ENCODE peak calls at places on chromosomes 1 and 21, in nine cellular contexts. K, A, P, E, J, X, R, Q and L are unnamed samples.

GRCh38 chr1:5369223-5369622 is 623.0 kb downstream of the NPHP4 start:
- DNase-seq in K (no peak), A (no peak), P (no peak), E (no peak), J (no peak), X (peak; percentile 52), R (no peak), Q (no peak), L (no peak)

GRCh38 chr1:165726841-165727240 is 28.5 kb upstream of the ALDH9A1 start:
- DNase-seq in K (no peak), A (no peak), P (no peak), E (no peak), J (no peak), X (no peak), R (no peak), Q (no peak), L (no peak)

GRCh38 chr1:229015791-229016190 is 255.1 kb upstream of the RAB4A start:
- DNase-seq in K (no peak), A (no peak), P (peak; percentile 68), E (no peak), J (no peak), X (no peak), R (no peak), Q (no peak), L (no peak)

GRCh38 chr1:54565113-54565501 is 17.1 kb downstream of the ACOT11 start:
- DNase-seq in K (no peak), A (no peak), P (no peak), E (no peak), J (no peak), X (no peak), R (peak; percentile 39), Q (no peak), L (no peak)

GRCh38 chr21:32782698-32783097 is 11.1 kb upstream of the PAXBP1 start:
- DNase-seq in K (no peak), A (no peak), P (no peak), E (no peak), J (no peak), X (no peak), R (no peak), Q (no peak), L (no peak)

GRCh38 chr1:46343351-46343695 is 2.7 kb downstream of the NSUN4 start:
- DNase-seq in K (no peak), A (no peak), P (no peak), E (no peak), J (no peak), X (no peak), R (no peak), Q (peak; percentile 15), L (no peak)

GRCh38 chr1:22141493-22141892 is 1.4 kb downstream of the WNT4 start:
- DNase-seq in K (no peak), A (no peak), P (peak; percentile 18), E (no peak), J (no peak), X (no peak), R (no peak), Q (no peak), L (no peak)

GRCh38 chr1:153670257-153670858 is 435 bp downstream of the ILF2 start:
- DNase-seq in K (no peak), A (no peak), P (no peak), E (no peak), J (no peak), X (no peak), R (no peak), Q (no peak), L (no peak)

DNA sequence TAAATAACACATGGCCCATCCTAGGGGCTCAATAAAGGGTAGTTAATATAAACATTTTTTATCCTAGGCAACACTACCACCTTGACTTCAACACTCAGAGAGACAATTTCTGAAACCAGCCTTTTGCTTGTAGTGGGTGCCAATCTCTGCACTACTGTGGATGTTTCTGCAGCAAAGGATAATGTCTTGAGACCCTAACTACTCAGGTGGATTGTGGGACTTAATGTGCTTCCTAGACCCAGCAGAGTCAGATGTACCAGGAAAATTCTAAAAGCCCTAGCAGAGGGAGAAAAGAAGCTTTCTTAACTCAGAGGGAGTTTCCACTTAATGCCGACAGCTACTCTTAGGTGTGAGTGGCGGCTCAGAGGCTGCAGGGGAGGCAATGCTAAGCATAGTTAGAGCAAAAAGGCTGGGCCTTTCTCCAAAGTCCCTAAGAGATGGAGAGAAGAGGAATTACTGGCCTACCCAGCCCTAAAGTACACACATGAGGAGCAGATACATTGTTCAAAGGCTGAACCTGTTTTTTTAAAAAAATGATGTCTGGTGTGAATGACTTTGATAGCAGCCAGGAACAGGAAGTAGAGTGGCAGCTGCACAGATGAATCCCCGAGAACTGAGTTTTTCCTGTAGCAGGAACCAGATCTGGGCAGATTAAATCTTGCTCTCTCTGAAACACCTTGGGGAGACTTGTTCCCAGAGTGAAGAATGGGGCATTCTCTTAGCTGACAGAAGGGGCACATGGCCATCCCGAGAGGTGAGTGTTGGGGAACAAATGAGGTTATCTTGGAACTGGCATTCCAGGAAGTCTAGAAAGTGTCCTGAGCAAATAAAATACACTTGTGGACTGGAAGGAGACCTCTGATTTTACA is 33.5 kb upstream of the ABCD3 start:
- DNase-seq in K (peak; percentile 0), A (no peak), P (no peak), E (no peak), J (peak; percentile 28), X (no peak), R (peak; percentile 33), Q (no peak), L (peak; percentile 22)
- H3K27ac ChIP-seq in K (peak overlapping the region; percentile 96), A (peak overlapping the region; percentile 77), P (no peak overlapping the region), E (no peak overlapping the region), J (no peak overlapping the region), X (no peak overlapping the region), R (peak overlapping the region; percentile 83), Q (no peak overlapping the region), L (peak overlapping the region; percentile 88)

DNA sequence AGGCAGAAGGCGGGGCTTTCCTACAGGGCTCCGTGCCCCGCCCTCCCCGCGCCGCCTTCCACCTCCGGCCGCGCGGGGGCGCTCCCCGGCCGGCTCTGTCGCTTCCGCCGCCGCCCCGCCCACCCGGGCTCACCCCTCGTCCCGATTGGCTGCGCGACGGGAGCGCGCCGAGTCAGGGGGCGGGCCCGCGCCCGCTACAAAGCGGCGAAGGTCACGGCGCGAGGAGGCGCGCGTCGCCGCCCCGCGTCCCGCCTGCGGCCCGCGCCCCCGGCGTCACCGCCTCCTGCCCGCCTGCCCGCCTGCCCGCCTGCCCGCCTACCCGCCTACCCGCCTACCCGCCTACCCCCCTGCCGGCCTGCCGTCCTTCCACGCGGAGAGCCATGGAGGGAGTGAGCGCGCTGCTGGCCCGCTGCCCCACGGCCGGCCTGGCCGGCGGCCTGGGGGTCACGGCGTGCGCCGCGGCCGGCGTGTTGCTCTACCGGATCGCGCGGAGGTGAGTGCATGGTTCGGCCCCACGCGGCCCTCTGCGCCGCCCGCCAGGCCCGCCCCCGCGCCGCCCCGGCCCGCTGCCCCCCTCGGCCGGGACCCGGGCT is at the start of gene TMEM201:
- DNase-seq in K (peak; percentile 66), A (peak; percentile 93), P (peak; percentile 96), E (peak; percentile 85), J (peak; percentile 92), X (peak; percentile 92), R (peak; percentile 97), Q (peak; percentile 95), L (peak; percentile 95)
- TF ChIP-seq POLR2A in K (peak; percentile 29), A (no peak), P (peak; percentile 51), E (no peak), J (no peak), X (peak; percentile 33), R (no peak), Q (peak; percentile 35), L (no peak)

DNA sequence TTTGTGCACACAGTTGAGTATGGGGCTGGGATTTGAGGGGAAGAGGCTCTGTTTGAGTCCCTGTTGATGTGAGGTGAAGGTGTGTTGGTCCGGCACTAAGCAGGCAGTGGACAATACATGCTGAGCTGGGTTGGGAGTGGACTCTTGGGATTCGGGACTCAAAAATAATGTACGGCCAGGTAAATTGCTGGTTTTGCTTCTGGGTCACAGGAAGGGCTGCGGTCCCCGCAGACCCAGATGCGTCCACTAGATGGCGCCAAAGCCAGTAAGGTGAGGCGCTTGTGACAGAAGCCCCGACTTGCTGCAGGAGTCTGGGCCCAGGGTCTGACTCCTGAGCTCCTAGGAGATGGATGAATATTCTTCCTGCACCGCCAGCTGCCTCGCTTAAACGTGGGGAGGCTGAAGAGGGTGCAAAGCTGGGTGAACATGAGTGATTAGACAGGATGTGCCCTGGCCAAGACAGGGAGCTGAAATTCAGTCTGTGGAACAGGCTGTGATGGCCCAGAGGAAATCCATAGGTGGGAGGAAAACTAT is 61.4 kb downstream of the ACBD3 start:
- DNase-seq in K (peak; percentile 85), A (peak; percentile 92), P (peak; percentile 90), E (peak; percentile 73), J (peak; percentile 82), X (peak; percentile 88), R (peak; percentile 95), Q (peak; percentile 77), L (peak; percentile 93)
- TF ChIP-seq CTCF in K (peak; percentile 96), A (peak; percentile 95), P (peak; percentile 93), E (peak; percentile 90), J (peak; percentile 96), X (peak; percentile 87), R (peak; percentile 97), Q (peak; percentile 93), L (peak; percentile 95)

GRCh38 chr21:28822064-28822402 is 170.6 kb downstream of the LTN1 start:
- DNase-seq in K (no peak), A (no peak), P (no peak), E (no peak), J (peak; percentile 30), X (no peak), R (no peak), Q (no peak), L (no peak)

GRCh38 chr21:28818663-28819278 is 173.9 kb downstream of the LTN1 start:
- DNase-seq in K (no peak), A (no peak), P (no peak), E (no peak), J (no peak), X (no peak), R (no peak), Q (no peak), L (no peak)

GRCh38 chr21:28822882-28823335 is 169.8 kb downstream of the LTN1 start:
- DNase-seq in K (no peak), A (no peak), P (no peak), E (peak; percentile 21), J (peak; percentile 70), X (peak; percentile 36), R (peak; percentile 30), Q (no peak), L (no peak)

GRCh38 chr21:28823464-28823863 is 169.2 kb downstream of the LTN1 start:
- DNase-seq in K (no peak), A (no peak), P (no peak), E (no peak), J (no peak), X (no peak), R (no peak), Q (no peak), L (no peak)

DNA sequence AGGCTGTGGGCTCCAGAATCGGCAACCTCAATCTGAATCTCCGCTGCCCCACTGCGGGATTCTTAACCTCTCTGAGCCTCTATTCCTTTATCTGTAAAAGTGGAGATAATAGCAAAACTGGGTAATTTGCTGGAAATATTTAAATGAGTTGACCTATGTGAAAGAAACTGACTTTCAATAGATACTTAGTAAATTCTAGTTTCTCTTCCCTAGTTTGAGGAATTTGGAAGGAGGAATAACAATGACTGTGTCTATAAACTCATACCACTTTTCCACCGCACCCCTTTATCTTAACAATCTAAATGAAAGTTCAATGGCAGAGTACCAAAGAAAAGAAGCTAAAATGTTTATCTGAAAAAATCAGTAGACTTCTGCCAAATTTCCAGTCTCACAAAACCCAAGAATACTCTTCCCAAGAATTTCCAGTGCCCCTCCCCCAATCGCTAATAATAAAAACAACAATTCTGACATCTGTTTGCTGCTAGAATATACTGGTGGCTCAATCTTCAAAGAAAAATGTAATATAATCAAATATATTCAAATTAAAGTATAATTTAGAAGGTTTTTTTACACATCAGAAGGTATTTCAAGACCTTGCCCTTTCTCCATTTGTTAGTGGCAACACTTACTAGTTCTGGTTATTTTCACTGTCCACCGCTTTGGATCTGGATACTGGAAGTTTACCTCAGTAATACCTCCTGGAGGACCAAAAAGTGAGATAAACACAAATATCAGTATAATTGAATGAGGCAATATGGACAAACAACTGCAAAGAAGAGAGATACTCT is 171.2 kb downstream of the LTN1 start:
- DNase-seq in K (no peak), A (no peak), P (no peak), E (no peak), J (peak; percentile 14), X (no peak), R (no peak), Q (no peak), L (no peak)
- H3K27ac ChIP-seq in K (no peak overlapping the region), A (peak overlapping the region; percentile 70), P (no peak overlapping the region), E (peak overlapping the region; percentile 13), J (peak overlapping the region; percentile 18), X (peak overlapping the region; percentile 38), R (peak overlapping the region; percentile 59), Q (peak overlapping the region; percentile 11), L (no peak overlapping the region)